ENCODE peak calls at places on chromosome 2, in ten cellular contexts. T is fibroblast of mammary gland, N is Calu3, R is activated T-cell treated with anti-CD3 and anti-CD28 coated beads for 24 hours, M is NCI-H446 treated with DMSO at 0.1 percent for 48 hours, Y is cardiac muscle cell, U is epithelial cell of proximal tubule, Z is lung, L is myocyte, X is kidney tubule cell. G is an unnamed sample.

GRCh38 chr2:30368258-30368657 is 78.8 kb upstream of the LCLAT1 start:
- DNase-seq in T (peak), N (no peak), R (no peak), M (no peak), Y (peak), U (no peak), Z (peak), L (peak), X (peak), G (no peak)

GRCh38 chr2:47189635-47190034 is 34.5 kb upstream of the STPG4 start:
- DNase-seq in T (peak), N (no peak), R (no peak), M (no peak), Y (no peak), U (no peak), Z (no peak), L (peak), X (peak), G (no peak)

GRCh38 chr2:121969766-121970639 is 214.6 kb downstream of the TSN start:
- DNase-seq in T (no peak), N (no peak), R (no peak), M (no peak), Y (no peak), U (no peak), Z (no peak), L (no peak), X (no peak), G (no peak)

GRCh38 chr2:46887028-46887885 is 28.3 kb downstream of the MCFD2 start:
- DNase-seq in T (peak), N (no peak), R (no peak), M (no peak), Y (no peak), U (no peak), Z (no peak), L (peak), X (peak), G (no peak)

GRCh38 chr2:220847587-220847986 is 724.5 kb downstream of the EPHA4 start:
- DNase-seq in T (peak), N (peak), R (no peak), M (peak), Y (no peak), U (peak), Z (no peak), L (peak), X (peak), G (no peak)

GRCh38 chr2:72841462-72842125 is 15.8 kb upstream of the EXOC6B start:
- DNase-seq in T (peak), N (no peak), R (no peak), M (no peak), Y (no peak), U (no peak), Z (no peak), L (no peak), X (peak), G (no peak)

GRCh38 chr2:43461461-43462073 is 134.3 kb downstream of the THADA start:
- DNase-seq in T (no peak), N (no peak), R (no peak), M (no peak), Y (no peak), U (no peak), Z (no peak), L (no peak), X (no peak), G (no peak)

GRCh38 chr2:202632682-202633081 is 2.1 kb upstream of the FAM117B start:
- DNase-seq in T (peak), N (no peak), R (no peak), M (peak), Y (no peak), U (no peak), Z (no peak), L (no peak), X (no peak), G (no peak)

GRCh38 chr2:159185401-159186130 is 100.9 kb downstream of the WDSUB1 start:
- DNase-seq in T (peak), N (peak), R (no peak), M (no peak), Y (peak), U (peak), Z (no peak), L (peak), X (peak), G (no peak)

GRCh38 chr2:38509322-38509946 is 93.3 kb downstream of the HNRNPLL start:
- DNase-seq in T (peak), N (no peak), R (no peak), M (peak), Y (no peak), U (peak), Z (no peak), L (no peak), X (peak), G (no peak)

GRCh38 chr2:43074592-43075053 is 151.8 kb downstream of the ZFP36L2 start:
- DNase-seq in T (no peak), N (no peak), R (no peak), M (no peak), Y (no peak), U (no peak), Z (no peak), L (no peak), X (no peak), G (no peak)

GRCh38 chr2:223460774-223461211 is 141.4 kb downstream of the SCG2 start:
- DNase-seq in T (peak), N (no peak), R (no peak), M (peak), Y (no peak), U (no peak), Z (no peak), L (peak), X (peak), G (no peak)

GRCh38 chr2:15796543-15796942 is 143.8 kb upstream of the MYCN start:
- DNase-seq in T (no peak), N (no peak), R (no peak), M (no peak), Y (no peak), U (no peak), Z (no peak), L (no peak), X (no peak), G (no peak)

GRCh38 chr2:136255648-136256461 is 137.9 kb upstream of the CXCR4 start:
- DNase-seq in T (no peak), N (no peak), R (no peak), M (no peak), Y (no peak), U (no peak), Z (no peak), L (peak), X (no peak), G (no peak)

GRCh38 chr2:230982528-230982927 is 13.4 kb upstream of the SPATA3 start:
- DNase-seq in T (no peak), N (no peak), R (no peak), M (no peak), Y (no peak), U (no peak), Z (no peak), L (no peak), X (no peak), G (no peak)

GRCh38 chr2:230054079-230054478 is 14.6 kb downstream of the SLC16A14 start:
- DNase-seq in T (peak), N (no peak), R (no peak), M (no peak), Y (no peak), U (no peak), Z (no peak), L (peak), X (peak), G (no peak)

G was measured in prostate gland.